ENCODE peak calls at places on chromosomes 12 and 14, in seven cellular contexts. B is T follicular helper cell, Z is SK-N-DZ, E is mesendoderm, U is neural crest cell, O is psoas muscle, A is lower lobe of right lung. C is an unnamed sample.

GRCh38 chr12:131912526-131913274 is 16.4 kb upstream of the PUS1 start:
- DNase-seq in E (peak), U (no peak), Z (no peak), O (peak), B (no peak), A (no peak), C (peak)

GRCh38 chr12:56839489-56840442 is 76.6 kb downstream of the HSD17B6 start:
- DNase-seq in O (no peak), A (peak), B (no peak), U (peak), E (peak), Z (peak), C (peak)

GRCh38 chr12:56629459-56630179 is 507 bp downstream of the BAZ2A start:
- DNase-seq in Z (no peak), E (peak), A (peak), O (peak), B (no peak), U (no peak), C (peak)

GRCh38 chr14:31969841-31970240 is 107.3 kb upstream of the ARHGAP5 start:
- DNase-seq in U (no peak), A (no peak), Z (no peak), B (no peak), E (no peak), O (no peak), C (no peak)

GRCh38 chr12:110869035-110869434 is 22.2 kb downstream of the CCDC63 start:
- DNase-seq in Z (no peak), E (no peak), B (no peak), U (no peak), A (no peak), O (no peak), C (no peak)

GRCh38 chr12:98645572-98646067 is 530 bp downstream of the APAF1 start:
- DNase-seq in U (no peak), E (peak), O (no peak), Z (peak), B (no peak), A (no peak), C (peak)

GRCh38 chr12:13127476-13127875 is 24.0 kb upstream of the GSG1 start:
- DNase-seq in A (no peak), O (no peak), B (no peak), U (no peak), E (no peak), Z (no peak), C (no peak)

GRCh38 chr12:6620137-6620884 is 13.1 kb upstream of the CHD4 start:
- DNase-seq in O (peak), Z (no peak), U (peak), B (no peak), E (peak), A (peak), C (peak)

GRCh38 chr12:54439521-54440255 is 20.6 kb upstream of the ITGA5 start:
- DNase-seq in B (no peak), U (no peak), O (no peak), Z (peak), E (peak), A (no peak), C (peak)

GRCh38 chr12:131133015-131133905 is 179.6 kb downstream of the ADGRD1 start:
- DNase-seq in A (no peak), O (peak), Z (no peak), B (no peak), E (no peak), U (no peak), C (no peak)

GRCh38 chr12:110115675-110116074 is 8.5 kb upstream of the IFT81 start:
- DNase-seq in O (no peak), B (no peak), E (no peak), U (no peak), Z (peak), A (no peak), C (no peak)

GRCh38 chr12:47814539-47815170 is 5.0 kb downstream of the HDAC7 start:
- DNase-seq in Z (no peak), U (no peak), O (no peak), A (no peak), E (no peak), B (no peak), C (no peak)

GRCh38 chr12:38547586-38547985 is 231.0 kb downstream of the ALG10B start:
- DNase-seq in E (no peak), B (no peak), U (no peak), O (no peak), A (no peak), Z (no peak), C (no peak)

GRCh38 chr12:58268080-58268479 is 326.7 kb downstream of the ATP23 start:
- DNase-seq in O (no peak), A (no peak), U (no peak), B (no peak), E (no peak), Z (no peak), C (no peak)

GRCh38 chr14:78989246-78989645 is 819.1 kb downstream of the NRXN3 start:
- DNase-seq in E (no peak), Z (no peak), U (no peak), O (no peak), A (no peak), B (no peak), C (no peak)

GRCh38 chr12:114691196-114691595 is 7.2 kb upstream of the TBX3 start:
- DNase-seq in O (no peak), Z (no peak), E (no peak), B (no peak), A (no peak), U (no peak), C (no peak)